ENCODE peak calls at places on chromosomes 7 and 10, in eight cellular contexts. R, H, X, M, J, W, A and E are unnamed samples.

GRCh38 chr10:104680467-104681401 is 39.6 kb downstream of the SORCS3 start:
- DNase-seq in A (peak), J (no peak), W (peak), M (no peak), X (peak), R (no peak), H (no peak), E (no peak)

GRCh38 chr7:106870983-106871410 is 5.9 kb downstream of the PIK3CG start:
- DNase-seq in A (no peak), J (peak), R (no peak), X (no peak), W (no peak), M (peak), H (peak), E (no peak)

GRCh38 chr7:31437466-31437865 is 76.4 kb upstream of the ITPRID1 start:
- DNase-seq in X (no peak), W (no peak), A (no peak), J (no peak), H (no peak), M (no peak), R (no peak), E (no peak)

GRCh38 chr7:21965318-21965717 is 19.6 kb upstream of the CDCA7L start:
- DNase-seq in J (no peak), W (no peak), R (no peak), M (no peak), A (no peak), X (no peak), H (no peak), E (no peak)

GRCh38 chr10:63651864-63652263 is 130.7 kb downstream of the REEP3 start:
- DNase-seq in R (no peak), X (no peak), M (no peak), W (no peak), A (no peak), H (no peak), J (no peak), E (no peak)

GRCh38 chr7:30859940-30860623 is 51.6 kb upstream of the AQP1 start:
- DNase-seq in H (no peak), J (no peak), W (no peak), M (no peak), R (no peak), X (no peak), A (no peak), E (no peak)

GRCh38 chr7:130875901-130876300 is 141.9 kb upstream of the KLF14 start:
- DNase-seq in R (no peak), H (no peak), A (no peak), J (no peak), X (no peak), M (no peak), W (no peak), E (no peak)

GRCh38 chr10:63429280-63429679 is 36.5 kb downstream of the JMJD1C start:
- DNase-seq in X (no peak), J (no peak), A (no peak), M (no peak), H (no peak), W (no peak), R (no peak), E (no peak)

GRCh38 chr10:78805176-78805575 is 263.6 kb upstream of the ZMIZ1 start:
- DNase-seq in M (no peak), X (no peak), A (no peak), W (no peak), H (no peak), J (no peak), R (no peak), E (no peak)

GRCh38 chr7:36110584-36110983 is 42.5 kb upstream of the EEPD1 start:
- DNase-seq in H (no peak), J (no peak), R (no peak), X (no peak), W (no peak), A (no peak), M (no peak), E (no peak)

GRCh38 chr10:133351408-133352318 is 4.5 kb downstream of the PRAP1 start:
- DNase-seq in A (no peak), M (no peak), R (no peak), J (no peak), X (no peak), W (no peak), H (no peak), E (no peak)

GRCh38 chr7:157250605-157251228 is 86.1 kb upstream of the DNAJB6 start:
- DNase-seq in M (peak), H (peak), R (no peak), W (no peak), A (peak), X (peak), J (peak), E (peak)

GRCh38 chr7:122553761-122554160 is 145.2 kb downstream of the RNF133 start:
- DNase-seq in X (no peak), H (no peak), M (no peak), R (no peak), J (no peak), W (no peak), A (no peak), E (no peak)

GRCh38 chr10:84335516-84335915 is 7.1 kb downstream of the CCSER2 start:
- DNase-seq in H (no peak), M (no peak), R (no peak), J (no peak), A (no peak), W (no peak), X (no peak), E (no peak)

GRCh38 chr7:112938895-112939588 is 147.6 kb downstream of the GPR85 start:
- DNase-seq in A (peak), R (no peak), W (peak), H (peak), J (peak), M (no peak), X (peak), E (peak)

GRCh38 chr7:44761207-44762161 is 12.8 kb downstream of the ZMIZ2 start:
- DNase-seq in H (no peak), M (peak), A (no peak), R (no peak), J (peak), W (peak), X (no peak), E (no peak)

GRCh38 chr10:45500304-45500703 is 126.3 kb downstream of the ALOX5 start:
- DNase-seq in W (no peak), H (no peak), A (no peak), X (no peak), J (no peak), R (no peak), M (no peak), E (no peak)

GRCh38 chr7:80127412-80128150 is 7.0 kb upstream of the GNAI1 start:
- DNase-seq in H (peak), J (no peak), W (no peak), R (no peak), M (no peak), A (no peak), X (no peak), E (no peak)

GRCh38 chr7:45974540-45975360 is 53.7 kb upstream of the IGFBP3 start:
- DNase-seq in X (no peak), W (no peak), M (no peak), A (no peak), H (no peak), J (no peak), R (peak), E (no peak)

GRCh38 chr7:156223935-156224334 is 411.7 kb upstream of the SHH start:
- DNase-seq in R (peak), X (no peak), J (no peak), W (no peak), A (no peak), H (no peak), M (no peak), E (no peak)

GRCh38 chr10:53403688-53404087 is 631.1 kb upstream of the MBL2 start:
- DNase-seq in M (no peak), R (no peak), W (peak), J (no peak), H (peak), X (no peak), A (no peak), E (no peak)

GRCh38 chr7:132750056-132750455 is 173.8 kb upstream of the PLXNA4 start:
- DNase-seq in M (no peak), A (no peak), R (no peak), W (no peak), X (no peak), J (no peak), H (no peak), E (no peak)

GRCh38 chr7:80210400-80210799 is 75.8 kb downstream of the GNAI1 start:
- DNase-seq in R (no peak), M (no peak), W (no peak), H (no peak), J (no peak), X (no peak), A (no peak), E (no peak)

GRCh38 chr10:92990615-92991014 is 70.0 kb upstream of the CYP26C1 start:
- DNase-seq in H (no peak), J (peak), M (peak), A (no peak), R (no peak), W (no peak), X (no peak), E (no peak)

GRCh38 chr7:78114993-78115392 is 316.4 kb downstream of the PHTF2 start:
- DNase-seq in J (no peak), W (no peak), A (no peak), H (no peak), X (no peak), M (no peak), R (no peak), E (no peak)

GRCh38 chr7:30923774-30924413 is 12.2 kb downstream of the AQP1 start:
- DNase-seq in H (no peak), W (peak), X (peak), M (peak), R (no peak), A (peak), J (no peak), E (no peak)

GRCh38 chr10:118911361-118911760 is 118.2 kb upstream of the NANOS1 start:
- DNase-seq in A (no peak), R (no peak), H (no peak), W (no peak), M (no peak), J (no peak), X (no peak), E (no peak)

GRCh38 chr7:19026888-19027287 is 90.5 kb downstream of the TWIST1 start:
- DNase-seq in H (no peak), M (no peak), W (no peak), A (no peak), X (no peak), J (no peak), R (no peak), E (no peak)

GRCh38 chr10:126944191-126944590 is 39.0 kb downstream of the DOCK1 start:
- DNase-seq in M (no peak), A (no peak), H (no peak), X (no peak), W (no peak), J (no peak), R (no peak), E (no peak)

GRCh38 chr10:50837095-50837494 is 48.3 kb downstream of the A1CF start:
- DNase-seq in W (no peak), R (no peak), A (no peak), J (no peak), H (no peak), M (no peak), X (no peak), E (no peak)

GRCh38 chr7:104328308-104328969 is at the start of gene LHFPL3:
- DNase-seq in W (no peak), A (peak), J (no peak), X (peak), R (no peak), H (no peak), M (peak), E (no peak)

GRCh38 chr10:97686301-97686961 is 610 bp downstream of the AVPI1 start:
- DNase-seq in H (peak), A (no peak), J (no peak), X (no peak), R (no peak), M (no peak), W (no peak), E (no peak)

GRCh38 chr10:97689637-97690036 is 2.6 kb upstream of the AVPI1 start:
- DNase-seq in R (no peak), X (no peak), J (no peak), A (no peak), H (no peak), M (no peak), W (no peak), E (no peak)

GRCh38 chr10:97686962-97687784 is at the start of gene AVPI1:
- DNase-seq in J (peak), M (peak), A (peak), R (no peak), X (peak), H (peak), W (peak), E (peak)

GRCh38 chr10:97690138-97690537 is 3.1 kb upstream of the AVPI1 start:
- DNase-seq in R (no peak), X (no peak), H (no peak), J (no peak), W (no peak), M (no peak), A (no peak), E (no peak)

GRCh38 chr10:97687785-97688781 is 1.0 kb upstream of the AVPI1 start:
- DNase-seq in M (no peak), J (no peak), X (no peak), H (no peak), R (no peak), W (no peak), A (no peak), E (no peak)
- TF ChIP-seq CTCF in M (no peak), J (no peak), X (no peak), H (no peak), R (no peak), W (no peak), A (no peak), E (no peak)

GRCh38 chr10:1933215-1933614 is 195.9 kb upstream of the ADARB2 start:
- DNase-seq in X (no peak), M (no peak), A (no peak), J (no peak), W (no peak), H (no peak), R (no peak), E (no peak)
- TF ChIP-seq CTCF in X (no peak), M (no peak), A (no peak), J (no peak), W (no peak), H (no peak), R (no peak), E (no peak)

GRCh38 chr7:1852781-1853618 is 182.9 kb downstream of the ELFN1 start:
- DNase-seq in M (no peak), R (no peak), X (no peak), W (peak), J (no peak), H (no peak), A (no peak), E (no peak)
- TF ChIP-seq CTCF in M (no peak), R (no peak), X (no peak), W (no peak), J (no peak), H (no peak), A (no peak), E (no peak)

DNA sequence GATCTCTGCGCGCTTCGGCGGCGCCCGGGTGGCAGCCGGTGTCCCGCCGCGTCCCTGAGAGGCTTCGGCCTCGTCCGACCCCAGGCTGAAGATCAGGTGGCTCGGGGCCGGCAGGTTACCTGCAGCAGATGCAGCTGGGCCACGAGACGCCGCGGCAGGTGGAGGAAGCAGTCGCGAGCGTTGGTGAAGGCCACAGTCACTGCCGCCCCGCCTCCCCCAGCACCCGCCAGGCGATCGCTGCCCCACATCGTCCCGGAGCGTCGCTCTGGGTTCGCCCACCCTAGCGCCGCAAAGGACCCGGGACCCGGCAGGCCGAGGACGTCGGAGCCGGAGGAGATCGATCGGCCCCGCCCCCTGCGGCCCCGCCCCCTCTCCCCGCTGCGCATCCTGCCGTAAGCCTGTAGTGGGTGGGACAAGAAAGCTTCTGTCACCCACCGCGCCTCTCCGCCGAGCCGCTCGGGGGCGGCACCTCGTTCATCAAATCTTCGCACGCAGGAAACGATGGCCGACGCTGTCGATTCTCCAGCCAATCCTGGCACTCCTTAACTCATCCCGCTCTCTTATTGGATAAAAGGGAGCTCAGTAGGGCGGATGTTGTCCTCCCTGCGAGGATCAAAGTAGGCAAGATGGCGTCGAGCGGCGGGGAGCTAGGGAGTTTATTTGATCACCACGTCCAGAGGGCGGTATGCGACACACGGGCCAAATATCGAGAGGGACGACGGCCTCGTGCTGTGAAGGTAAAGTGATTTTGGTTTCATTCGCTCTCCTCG is at the start of the genes PEX1 and RBM48:
- DNase-seq in H (peak), X (peak), W (peak), M (peak), A (peak), R (peak), J (peak), E (peak)
- TF ChIP-seq CTCF in H (peak), X (peak), W (peak), M (peak), A (peak), R (no peak), J (peak), E (peak)

GRCh38 chr10:23556727-23557440 is 118.0 kb downstream of the OTUD1 start:
- DNase-seq in X (no peak), M (no peak), J (no peak), A (no peak), W (no peak), R (no peak), H (no peak), E (no peak)
- TF ChIP-seq CTCF in X (no peak), M (no peak), J (no peak), A (no peak), W (no peak), R (no peak), H (no peak), E (no peak)

DNA sequence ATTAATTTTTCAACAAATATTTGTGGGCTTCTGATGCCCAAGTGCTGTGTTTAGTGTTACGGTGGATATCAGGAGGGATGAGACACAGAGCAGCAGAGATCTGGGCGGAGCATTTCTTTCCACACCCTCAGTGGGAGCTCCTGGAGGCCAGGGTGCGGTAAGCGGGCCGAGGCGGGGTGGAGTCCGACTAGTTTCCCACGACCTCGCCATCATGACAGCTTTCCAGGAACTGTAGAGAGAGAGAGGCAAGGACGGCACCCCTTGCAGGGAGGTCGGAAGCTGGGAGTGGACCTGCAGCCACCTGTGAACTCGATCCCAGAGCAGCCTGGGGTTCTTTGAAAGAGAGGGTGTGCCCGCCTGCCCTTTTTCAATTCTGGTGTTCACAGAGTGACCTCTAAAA is 128.2 kb downstream of the ACTR3B start:
- DNase-seq in A (no peak), W (no peak), J (no peak), M (no peak), X (no peak), R (no peak), H (no peak), E (no peak)
- TF ChIP-seq CTCF in A (no peak), W (no peak), J (no peak), M (no peak), X (no peak), R (no peak), H (no peak), E (no peak)

GRCh38 chr10:124696446-124697392 is 47.5 kb downstream of the FAM53B start:
- DNase-seq in M (peak), J (peak), R (no peak), X (no peak), H (peak), A (no peak), W (peak), E (no peak)

GRCh38 chr10:124697443-124697836 is 46.7 kb downstream of the FAM53B start:
- DNase-seq in X (no peak), J (no peak), R (no peak), W (peak), M (no peak), H (no peak), A (no peak), E (no peak)

GRCh38 chr10:124698560-124699470 is 45.4 kb downstream of the FAM53B start:
- DNase-seq in A (no peak), J (no peak), M (no peak), W (peak), X (no peak), H (no peak), R (no peak), E (no peak)

GRCh38 chr10:124699471-124700292 is 44.5 kb downstream of the FAM53B start:
- DNase-seq in J (no peak), A (no peak), X (no peak), M (no peak), R (no peak), H (no peak), W (no peak), E (no peak)

DNA sequence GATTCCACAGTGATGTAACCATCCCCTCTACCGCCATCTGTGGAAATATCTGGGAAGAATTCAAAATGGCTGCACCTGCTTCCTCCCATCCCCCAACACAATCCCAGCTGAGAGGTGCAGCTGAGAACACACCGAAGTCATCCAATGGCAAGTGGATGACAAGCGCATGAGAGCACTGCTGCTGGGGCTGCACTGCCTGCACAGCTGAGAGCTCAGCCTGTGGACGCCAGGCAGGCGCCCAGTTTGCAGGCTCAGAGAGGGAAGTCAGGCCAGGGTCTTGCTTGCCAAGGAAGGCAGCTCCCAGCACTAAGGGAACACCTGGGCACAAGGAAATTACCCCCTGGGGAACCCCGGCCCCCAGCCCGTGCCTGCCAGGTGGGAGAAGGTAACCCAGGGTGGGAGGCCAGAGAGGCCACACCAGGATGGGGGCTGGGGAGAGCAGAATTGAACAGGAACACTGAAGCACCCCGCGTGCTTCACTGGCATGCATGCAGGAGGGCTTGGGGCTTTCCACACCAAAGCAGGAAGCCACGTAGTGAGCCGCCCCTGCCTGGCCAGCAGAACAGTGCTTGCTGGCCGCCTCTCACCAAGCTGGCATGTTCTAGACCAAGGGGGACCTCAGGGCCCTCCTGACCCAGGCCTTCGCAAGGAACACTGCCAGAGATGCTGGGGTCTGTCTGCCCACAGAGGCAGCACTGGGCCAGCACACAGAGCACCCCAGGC is 46.2 kb downstream of the FAM53B start:
- DNase-seq in A (no peak), H (no peak), W (peak), R (no peak), X (no peak), M (peak), J (peak), E (no peak)
- TF ChIP-seq CTCF in A (no peak), H (no peak), W (no peak), R (no peak), X (no peak), M (no peak), J (no peak), E (no peak)

DNA sequence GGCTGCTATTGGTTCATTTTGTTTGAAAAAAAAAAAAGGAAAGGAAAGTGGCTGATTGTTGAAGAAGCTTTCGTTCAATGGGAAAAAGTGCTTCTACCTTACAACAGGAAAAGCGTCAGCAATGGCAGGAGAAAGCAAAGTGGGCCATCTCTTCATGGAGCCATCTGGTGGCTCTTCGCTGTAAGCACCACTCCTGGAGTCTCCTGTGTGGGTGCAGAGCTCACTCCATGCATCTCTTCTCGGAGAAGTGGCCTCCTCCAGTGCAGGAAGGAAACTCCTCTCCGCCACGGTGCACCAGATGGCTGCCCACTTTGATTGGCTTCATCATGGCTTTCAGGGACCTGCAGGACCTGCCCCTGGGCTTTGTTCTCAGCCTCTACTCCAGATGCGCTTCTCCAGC is 250.9 kb downstream of the PTEN start:
- DNase-seq in A (no peak), J (peak), X (peak), H (peak), W (no peak), R (no peak), M (no peak), E (peak)
- TF ChIP-seq CTCF in A (peak), J (peak), X (peak), H (peak), W (peak), R (peak), M (peak), E (peak)